ENCODE peak calls at places on chromosome 16, in six cellular contexts. S, H, C, R, D and W are unnamed samples.

GRCh38 chr16:7318661-7319060 is 14.0 kb upstream of the RBFOX1 start:
- DNase-seq in H (no peak), C (no peak), D (no peak), R (no peak), S (no peak), W (no peak)

GRCh38 chr16:54411555-54411954 is 125.0 kb upstream of the IRX3 start:
- DNase-seq in S (no peak), D (peak), H (no peak), C (peak), R (no peak), W (no peak)

GRCh38 chr16:69924041-69924775 is 26.9 kb upstream of the CLEC18A start:
- DNase-seq in R (no peak), H (no peak), S (no peak), C (no peak), D (no peak), W (no peak)

GRCh38 chr16:50293994-50294855 is 27.9 kb downstream of the ADCY7 start:
- DNase-seq in D (no peak), S (no peak), R (no peak), C (no peak), H (no peak), W (no peak)

GRCh38 chr16:67822511-67822910 is 15.8 kb downstream of the TSNAXIP1 start:
- DNase-seq in H (no peak), S (no peak), R (no peak), C (no peak), D (no peak), W (no peak)

GRCh38 chr16:31467858-31468257 is 4.1 kb upstream of the TGFB1I1 start:
- DNase-seq in C (no peak), D (no peak), S (no peak), H (no peak), R (no peak), W (no peak)

GRCh38 chr16:50591800-50592771 is 43.9 kb downstream of the NKD1 start:
- DNase-seq in R (no peak), D (peak), C (no peak), S (no peak), H (no peak), W (no peak)

GRCh38 chr16:30473231-30474061 is 904 bp downstream of the ITGAL start:
- DNase-seq in H (no peak), D (no peak), S (no peak), R (no peak), C (no peak), W (no peak)

GRCh38 chr16:57667526-57668258 is 414 bp upstream of the ADGRG3 start:
- DNase-seq in C (no peak), H (peak), D (peak), R (no peak), S (no peak), W (peak)

GRCh38 chr16:83116274-83116892 is 489.6 kb downstream of the CDH13 start:
- DNase-seq in R (no peak), H (no peak), D (no peak), S (no peak), C (no peak), W (no peak)

GRCh38 chr16:61471737-61472136 is 564.5 kb downstream of the CDH8 start:
- DNase-seq in H (no peak), D (no peak), S (no peak), C (no peak), R (no peak), W (no peak)
- TF ChIP-seq CTCF in H (no peak), D (no peak), S (no peak), C (no peak), R (peak), W (no peak)

DNA sequence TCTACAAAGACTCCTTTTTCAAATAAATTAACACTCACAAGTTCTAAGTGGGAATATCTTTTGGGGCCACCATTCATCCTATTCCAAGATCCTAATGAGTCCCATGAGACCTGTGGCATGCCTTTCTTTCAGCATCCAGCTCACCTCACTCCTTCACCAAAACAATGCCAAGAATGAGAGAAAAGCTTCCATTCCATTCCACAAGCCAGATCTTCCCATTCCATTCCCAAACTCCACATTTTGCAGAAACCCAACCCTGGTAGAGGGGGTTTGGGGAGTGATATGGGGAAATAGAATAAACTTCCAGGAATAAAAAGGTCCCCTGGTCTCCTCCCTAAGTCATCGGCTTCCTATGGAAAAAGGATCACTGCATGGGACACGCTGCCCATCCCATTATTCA is 392.2 kb downstream of the NPIPA8 start:
- DNase-seq in R (no peak), H (no peak), D (no peak), S (no peak), C (no peak), W (no peak)
- TF ChIP-seq CTCF in R (no peak), H (no peak), D (no peak), S (no peak), C (no peak), W (no peak)

GRCh38 chr16:75138636-75139035 is 9.7 kb upstream of the ZFP1 start:
- DNase-seq in C (peak), R (no peak), S (no peak), H (peak), D (no peak), W (no peak)
- TF ChIP-seq CTCF in C (no peak), R (no peak), S (no peak), H (no peak), D (no peak), W (no peak)

GRCh38 chr16:75555707-75556512 is at the start of gene TMEM231:
- DNase-seq in D (peak), H (peak), R (peak), C (peak), S (peak), W (peak)
- TF ChIP-seq CTCF in D (no peak), H (no peak), R (peak), C (no peak), S (no peak), W (no peak)

DNA sequence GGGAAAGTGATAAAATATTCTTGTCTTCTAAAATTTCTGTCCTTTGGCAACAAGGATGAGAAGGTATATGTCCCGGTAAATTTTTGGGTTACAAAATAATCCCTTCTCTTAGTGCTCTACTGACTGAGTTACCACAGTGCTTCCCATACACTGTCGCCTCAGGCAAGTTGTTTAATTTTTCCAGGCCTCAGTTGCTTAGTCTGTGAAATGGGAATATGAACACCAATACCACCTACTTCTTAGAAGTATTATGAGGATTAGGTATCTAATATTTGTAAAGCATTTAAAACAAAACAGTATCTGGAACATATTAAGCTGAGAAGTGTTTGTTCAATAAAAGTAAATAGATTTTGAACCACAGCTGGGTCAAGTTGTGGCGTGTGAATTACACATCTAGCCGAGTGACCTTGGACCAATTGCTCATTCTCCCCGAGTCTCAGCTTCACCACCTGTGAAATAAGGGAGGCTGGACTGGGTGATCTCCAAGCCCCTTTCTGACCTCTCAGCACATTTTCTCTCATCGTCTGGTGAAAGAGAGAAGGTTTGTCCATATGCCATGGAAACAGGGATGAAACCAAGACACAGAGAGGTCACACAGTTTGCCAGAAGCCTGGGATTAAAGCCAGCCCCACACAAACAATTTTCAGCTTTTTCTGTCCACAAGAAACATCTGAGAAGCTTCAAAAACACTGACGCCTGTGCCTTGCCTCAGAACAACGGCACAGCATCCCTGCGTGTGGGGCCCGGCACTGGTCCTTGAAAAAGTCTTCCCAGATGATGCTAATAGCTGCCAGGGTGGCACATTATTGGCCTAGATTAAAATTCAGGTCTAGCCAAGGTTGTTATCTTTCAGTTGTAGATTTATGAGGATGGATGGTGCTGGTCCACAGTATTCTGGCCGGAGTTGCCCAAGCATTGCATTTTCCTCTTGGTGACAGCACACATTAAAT is 321.2 kb downstream of the HAPSTR1 start:
- DNase-seq in R (no peak), D (no peak), S (no peak), H (no peak), C (no peak), W (no peak)
- TF ChIP-seq CTCF in R (no peak), D (no peak), S (no peak), H (no peak), C (no peak), W (no peak)

GRCh38 chr16:13896543-13897182 is 23.3 kb upstream of the ERCC4 start:
- DNase-seq in R (no peak), D (no peak), C (no peak), S (no peak), H (no peak), W (peak)
- TF ChIP-seq CTCF in R (no peak), D (no peak), C (no peak), S (no peak), H (peak), W (peak)